ENCODE peak calls at places on chromosomes 16 and 17, in seven cellular contexts. G is A549, E is right lobe of liver, A is HepG2, T is heart left ventricle, R is K562, B is upper lobe of left lung. W is an unnamed sample.

GRCh38 chr16:48157794-48158193 is 2.0 kb upstream of the ABCC12 start:
- ATAC-seq in G (no peak), E (no peak), A (no peak), T (no peak), R (no peak), B (no peak), W (no peak)

GRCh38 chr16:73735018-73735417 is 561.6 kb upstream of the PSMD7 start:
- ATAC-seq in G (no peak), E (no peak), A (no peak), T (no peak), R (no peak), B (no peak), W (no peak)

GRCh38 chr17:74408262-74408661 is 23.6 kb upstream of the GPRC5C start:
- ATAC-seq in G (peak), E (peak), A (peak), T (no peak), R (peak), B (peak), W (no peak)

GRCh38 chr16:84930298-84931106 is 80.8 kb downstream of the ZDHHC7 start:
- ATAC-seq in G (no peak), E (no peak), A (no peak), T (no peak), R (no peak), B (peak), W (no peak)

GRCh38 chr16:47388705-47389104 is 72.2 kb downstream of the ITFG1 start:
- ATAC-seq in G (no peak), E (no peak), A (no peak), T (no peak), R (peak), B (no peak), W (no peak)

GRCh38 chr16:86987746-86988670 is 329.2 kb downstream of the C16orf95 start:
- ATAC-seq in G (peak), E (no peak), A (peak), T (no peak), R (no peak), B (no peak), W (no peak)

GRCh38 chr17:36127882-36128369 is 24.3 kb downstream of the CCL4 start:
- ATAC-seq in G (no peak), E (peak), A (no peak), T (no peak), R (no peak), B (no peak), W (no peak)

GRCh38 chr16:72848759-72849664 is 198.9 kb downstream of the ZFHX3 start:
- ATAC-seq in G (peak), E (peak), A (no peak), T (peak), R (no peak), B (peak), W (peak)

GRCh38 chr16:81500833-81501521 is 56.4 kb downstream of the CMIP start:
- ATAC-seq in G (no peak), E (no peak), A (no peak), T (no peak), R (no peak), B (no peak), W (peak)

GRCh38 chr17:44014133-44014436 is 678 bp downstream of the TMEM101 start:
- ATAC-seq in G (peak), E (no peak), A (peak), T (no peak), R (no peak), B (peak), W (no peak)

GRCh38 chr16:10971560-10971961 is 27.2 kb downstream of the CLEC16A start:
- ATAC-seq in G (peak), E (peak), A (peak), T (no peak), R (peak), B (peak), W (peak)

GRCh38 chr16:11581677-11582076 is 5.0 kb downstream of the LITAF start:
- ATAC-seq in G (no peak), E (no peak), A (no peak), T (no peak), R (no peak), B (no peak), W (no peak)

GRCh38 chr17:40695874-40696472 is 7.6 kb downstream of the KRT24 start:
- ATAC-seq in G (no peak), E (peak), A (peak), T (no peak), R (no peak), B (no peak), W (no peak)

GRCh38 chr17:82324566-82325285 is 7.3 kb upstream of the CD7 start:
- ATAC-seq in G (peak), E (no peak), A (no peak), T (no peak), R (no peak), B (no peak), W (no peak)

GRCh38 chr17:38544839-38545209 is 60.9 kb downstream of the SRCIN1 start:
- ATAC-seq in G (peak), E (no peak), A (peak), T (no peak), R (no peak), B (no peak), W (no peak)

GRCh38 chr16:26598061-26598460 is 468.7 kb upstream of the C16orf82 start:
- ATAC-seq in G (no peak), E (no peak), A (no peak), T (no peak), R (no peak), B (no peak), W (peak)

GRCh38 chr17:7293821-7294613 is 422 bp downstream of the YBX2 start:
- ATAC-seq in G (no peak), E (peak), A (peak), T (no peak), R (peak), B (no peak), W (no peak)

GRCh38 chr17:75487351-75488070 is 27.8 kb downstream of the CASKIN2 start:
- ATAC-seq in G (peak), E (peak), A (peak), T (no peak), R (peak), B (no peak), W (peak)
- TF ChIP-seq POLR2A in G (no peak), E (no peak), A (no peak), T (no peak), R (no peak), B (no peak), W (no peak)

DNA sequence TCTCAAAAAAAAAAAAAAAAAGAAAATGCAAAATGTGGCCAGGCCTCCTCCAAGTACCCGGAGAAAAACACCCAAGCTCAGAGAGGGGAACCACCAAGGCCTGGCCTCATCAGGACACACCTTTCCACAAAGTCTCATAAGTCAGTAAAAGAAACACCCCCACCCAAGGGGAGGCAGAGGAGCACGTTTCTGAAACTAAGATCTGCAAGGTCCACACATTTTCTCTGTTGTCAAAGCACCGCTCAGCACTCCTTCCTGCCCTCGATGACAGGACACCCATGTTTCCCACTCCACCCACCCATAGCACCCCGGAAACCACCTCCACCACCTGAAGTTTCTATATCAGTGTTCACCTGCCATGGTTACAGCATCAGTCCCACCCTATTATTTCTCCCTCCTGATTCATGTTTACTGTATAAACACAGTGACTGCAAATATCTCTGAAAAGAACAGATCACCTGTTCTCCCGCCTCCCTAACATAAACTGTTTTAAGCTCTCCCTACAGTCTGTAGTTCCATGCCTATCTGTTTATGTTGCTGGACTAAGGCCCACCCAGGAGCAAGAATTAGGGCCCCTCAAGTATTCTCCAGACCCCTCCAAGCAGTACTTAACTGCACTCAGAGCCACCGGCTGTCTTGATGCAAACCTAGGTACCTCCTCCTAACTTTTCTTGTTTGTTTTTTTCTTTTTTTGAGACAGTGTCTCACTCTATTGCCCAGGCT is 2.0 kb downstream of the CORO7 start:
- ATAC-seq in G (no peak), E (no peak), A (no peak), T (no peak), R (no peak), B (no peak), W (no peak)
- TF ChIP-seq POLR2A in G (no peak), E (no peak), A (no peak), T (no peak), R (no peak), B (no peak), W (no peak)

DNA sequence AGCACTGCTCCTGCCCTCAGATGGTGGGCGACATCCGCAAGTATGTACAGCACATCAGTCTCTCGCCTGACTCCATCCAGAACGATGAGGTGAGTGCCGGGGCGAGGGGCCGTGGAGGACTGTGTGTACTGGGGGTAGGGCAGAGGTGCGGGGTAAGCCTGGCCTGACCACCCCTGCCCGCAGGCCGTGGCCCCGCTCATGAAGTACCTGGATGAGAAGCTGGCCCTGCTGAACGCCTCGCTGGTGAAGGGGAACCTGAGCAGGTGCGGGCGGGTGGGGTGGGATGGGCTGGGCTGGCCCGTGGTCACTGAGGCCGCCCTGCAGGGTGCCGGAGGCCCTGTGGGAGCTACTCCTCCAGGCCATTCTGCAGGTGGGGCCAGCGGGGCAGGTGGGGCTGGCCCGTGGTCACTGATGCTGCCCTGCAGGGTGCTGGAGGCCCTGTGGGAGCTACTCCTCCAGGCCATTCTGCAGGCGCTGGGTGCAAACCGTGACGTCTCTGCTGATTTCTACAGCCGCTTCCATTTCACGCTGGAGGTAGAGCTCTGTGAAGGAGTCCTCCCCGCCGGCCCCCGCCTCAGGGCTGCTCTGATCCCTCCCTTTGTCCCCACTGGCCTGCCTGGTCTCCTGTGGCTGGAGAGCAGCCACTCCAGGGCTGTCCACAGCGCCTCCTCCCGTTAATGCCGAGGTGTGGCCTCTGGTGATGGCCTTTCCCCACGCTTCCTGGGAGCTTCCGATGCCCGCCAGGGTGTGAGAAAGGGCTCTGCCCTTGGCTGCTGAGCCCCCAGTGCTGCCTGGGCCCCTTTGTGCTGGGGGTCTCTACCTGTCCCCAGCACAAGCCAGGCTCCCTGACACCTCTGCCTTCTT is 5.0 kb downstream of the TSR3 start:
- ATAC-seq in G (peak), E (no peak), A (no peak), T (no peak), R (peak), B (no peak), W (no peak)
- TF ChIP-seq POLR2A in G (no peak), E (no peak), A (no peak), T (no peak), R (no peak), B (no peak), W (no peak)

GRCh38 chr16:66880288-66881013 is at the start of gene PDP2:
- ATAC-seq in G (peak), E (peak), A (peak), T (peak), R (peak), B (peak), W (peak)
- TF ChIP-seq POLR2A in G (peak), E (peak), A (peak), T (no peak), R (peak), B (peak), W (peak)

DNA sequence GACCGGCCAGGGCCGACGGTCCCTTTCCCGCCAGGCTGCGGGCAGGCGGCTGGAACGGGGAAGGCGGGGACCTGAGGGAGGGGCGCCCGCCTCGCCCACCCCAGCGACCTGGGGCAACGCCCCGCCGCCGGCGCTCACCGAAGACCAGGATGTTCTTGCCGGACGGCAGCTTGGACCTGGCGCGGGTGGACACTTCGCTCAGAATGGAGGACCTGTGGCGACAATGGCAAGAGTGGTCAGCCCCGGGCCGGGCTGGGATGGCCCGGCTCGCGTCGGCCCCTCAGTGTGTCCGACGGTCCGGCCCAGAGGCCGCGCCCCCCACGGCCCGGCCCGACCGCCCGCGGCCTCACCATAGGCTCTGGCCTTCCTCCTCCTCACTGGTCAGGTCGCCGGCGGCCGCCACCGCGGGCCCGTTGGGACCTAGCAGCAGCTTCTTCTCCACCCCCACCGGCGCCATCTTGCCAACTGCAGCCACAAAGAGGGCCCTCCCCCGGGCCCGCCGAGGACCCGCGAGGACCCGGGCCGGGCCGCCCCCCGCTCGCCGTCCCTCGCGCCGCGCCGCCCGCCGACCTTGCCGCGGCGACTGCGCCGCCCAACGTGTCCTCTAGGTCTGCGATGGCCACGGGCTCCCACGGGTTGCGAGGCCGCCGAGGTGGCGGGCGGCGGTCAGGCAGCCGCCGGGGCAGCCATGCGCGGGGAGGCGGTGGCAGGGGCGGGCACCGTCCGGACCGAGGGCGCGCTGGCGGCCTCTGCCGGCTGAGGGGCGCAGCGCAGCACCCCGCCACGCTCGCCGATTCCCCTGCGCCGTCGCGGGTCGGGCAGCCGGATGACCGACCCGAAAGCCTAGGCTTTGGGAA is at the start of gene DYNC1LI2:
- ATAC-seq in G (peak), E (peak), A (peak), T (peak), R (peak), B (peak), W (peak)
- TF ChIP-seq POLR2A in G (peak), E (peak), A (peak), T (no peak), R (peak), B (no peak), W (peak)

GRCh38 chr16:50273888-50274770 is 7.8 kb downstream of the ADCY7 start:
- ATAC-seq in G (no peak), E (peak), A (no peak), T (no peak), R (peak), B (no peak), W (no peak)
- TF ChIP-seq POLR2A in G (no peak), E (no peak), A (no peak), T (no peak), R (no peak), B (no peak), W (no peak)

W was measured in gastroesophageal sphincter.